ENCODE peak calls at places on chromosome 22, in six cellular contexts. A is NCI-H1417, Z is 8988T, F is left kidney, B is HFFc6, U is substantia nigra. P is an unnamed sample.

GRCh38 chr22:17159504-17159951 is 451 bp upstream of the HDHD5 start:
- DNase-seq in A (peak), Z (no peak), F (peak), B (no peak), U (peak), P (peak)

GRCh38 chr22:19825016-19825339 is 29.7 kb downstream of the GNB1L start:
- DNase-seq in A (no peak), Z (no peak), F (no peak), B (no peak), U (no peak), P (no peak)

GRCh38 chr22:40525250-40525884 is 111.2 kb downstream of the MRTFA start:
- DNase-seq in A (peak), Z (no peak), F (peak), B (no peak), U (no peak), P (no peak)

GRCh38 chr22:24894998-24895397 is 51.5 kb downstream of the LHFPL7 start:
- DNase-seq in A (peak), Z (no peak), F (peak), B (no peak), U (peak), P (peak)

GRCh38 chr22:49770454-49771265 is 57.0 kb downstream of the BRD1 start:
- DNase-seq in A (no peak), Z (no peak), F (no peak), B (no peak), U (no peak), P (no peak)

GRCh38 chr22:35205141-35205775 is 52.0 kb upstream of the HMGXB4 start:
- DNase-seq in A (peak), Z (no peak), F (peak), B (no peak), U (no peak), P (no peak)

GRCh38 chr22:17283423-17283822 is 64.2 kb upstream of the ADA2 start:
- DNase-seq in A (no peak), Z (no peak), F (no peak), B (no peak), U (no peak), P (no peak)

GRCh38 chr22:50141891-50142363 is 28.6 kb upstream of the PANX2 start:
- DNase-seq in A (peak), Z (no peak), F (peak), B (no peak), U (no peak), P (no peak)

GRCh38 chr22:19714320-19715252 is at the start of gene SEPTIN5:
- DNase-seq in A (peak), Z (peak), F (no peak), B (no peak), U (no peak), P (no peak)

GRCh38 chr22:49367016-49367697 is 460.5 kb downstream of the BRD1 start:
- DNase-seq in A (no peak), Z (no peak), F (peak), B (no peak), U (no peak), P (no peak)

GRCh38 chr22:23237201-23237798 is 57.0 kb downstream of the BCR start:
- DNase-seq in A (peak), Z (no peak), F (peak), B (no peak), U (peak), P (no peak)

GRCh38 chr22:48885919-48886305 is 941.8 kb downstream of the BRD1 start:
- DNase-seq in A (no peak), Z (no peak), F (no peak), B (no peak), U (no peak), P (no peak)